ENCODE peak calls at places on chromosomes 16 and 17, in ten cellular contexts. I is WERI-Rb-1, R is A673, W is fibroblast of lung, F is upper lobe of right lung, S is ovary, K is A549, J is left lung, H is pancreas, C is tibial nerve. A is an unnamed sample.

GRCh38 chr16:80751167-80751566 is 53.2 kb downstream of the CDYL2 start:
- DNase-seq in I (no peak), R (peak), W (peak), F (no peak), S (no peak), K (no peak), J (no peak), H (no peak), C (no peak), A (peak)

GRCh38 chr17:61399131-61400057 is at the start of gene TBX2:
- DNase-seq in I (peak), R (no peak), W (peak), F (peak), S (peak), K (peak), J (peak), H (no peak), C (peak), A (peak)

GRCh38 chr17:59756236-59756818 is 48.9 kb downstream of the VMP1 start:
- DNase-seq in I (no peak), R (no peak), W (peak), F (no peak), S (no peak), K (peak), J (no peak), H (no peak), C (no peak), A (no peak)

GRCh38 chr17:34798581-34798980 is 162.7 kb downstream of the CCT6B start:
- DNase-seq in I (no peak), R (no peak), W (no peak), F (no peak), S (no peak), K (no peak), J (no peak), H (no peak), C (no peak), A (no peak)

GRCh38 chr17:79814966-79815835 is 18.3 kb upstream of the CBX8 start:
- DNase-seq in I (no peak), R (no peak), W (no peak), F (peak), S (peak), K (no peak), J (peak), H (peak), C (no peak), A (peak)

GRCh38 chr17:80645706-80646325 is 101.2 kb downstream of the RPTOR start:
- DNase-seq in I (no peak), R (no peak), W (no peak), F (no peak), S (no peak), K (no peak), J (no peak), H (no peak), C (no peak), A (no peak)

GRCh38 chr16:66324785-66325184 is 41.7 kb upstream of the CDH5 start:
- DNase-seq in I (peak), R (peak), W (no peak), F (no peak), S (no peak), K (peak), J (no peak), H (no peak), C (no peak), A (peak)

GRCh38 chr16:15652293-15653001 is 2.4 kb downstream of the NDE1 start:
- DNase-seq in I (no peak), R (no peak), W (peak), F (no peak), S (no peak), K (no peak), J (no peak), H (no peak), C (no peak), A (no peak)

GRCh38 chr16:50692999-50693781 is at the start of gene NOD2:
- DNase-seq in I (no peak), R (no peak), W (no peak), F (no peak), S (peak), K (peak), J (peak), H (no peak), C (no peak), A (peak)

GRCh38 chr17:8350339-8350738 is 10.7 kb downstream of the ODF4 start:
- DNase-seq in I (no peak), R (no peak), W (no peak), F (no peak), S (no peak), K (no peak), J (no peak), H (no peak), C (no peak), A (no peak)

GRCh38 chr17:54381482-54381881 is 519.2 kb upstream of the TOM1L1 start:
- DNase-seq in I (no peak), R (no peak), W (no peak), F (no peak), S (no peak), K (no peak), J (no peak), H (no peak), C (no peak), A (no peak)

GRCh38 chr16:50152386-50152806 is 710 bp upstream of the TENT4B start:
- DNase-seq in I (peak), R (no peak), W (peak), F (no peak), S (no peak), K (peak), J (peak), H (no peak), C (no peak), A (no peak)

GRCh38 chr16:2894231-2894630 is 11.2 kb downstream of the FLYWCH2 start:
- DNase-seq in I (no peak), R (no peak), W (no peak), F (no peak), S (no peak), K (no peak), J (no peak), H (no peak), C (no peak), A (no peak)

GRCh38 chr17:71759422-71760060 is 361.3 kb upstream of the SOX9 start:
- DNase-seq in I (no peak), R (no peak), W (peak), F (no peak), S (no peak), K (no peak), J (no peak), H (no peak), C (no peak), A (no peak)

GRCh38 chr17:71762526-71762925 is 358.3 kb upstream of the SOX9 start:
- DNase-seq in I (no peak), R (no peak), W (no peak), F (no peak), S (no peak), K (no peak), J (no peak), H (peak), C (no peak), A (no peak)

GRCh38 chr17:71757956-71758355 is 362.9 kb upstream of the SOX9 start:
- DNase-seq in I (no peak), R (no peak), W (no peak), F (no peak), S (no peak), K (no peak), J (no peak), H (no peak), C (no peak), A (no peak)

GRCh38 chr17:71757156-71757555 is 363.7 kb upstream of the SOX9 start:
- DNase-seq in I (no peak), R (no peak), W (peak), F (no peak), S (no peak), K (no peak), J (no peak), H (no peak), C (no peak), A (no peak)

GRCh38 chr17:71760062-71760720 is 360.6 kb upstream of the SOX9 start:
- DNase-seq in I (no peak), R (no peak), W (peak), F (no peak), S (no peak), K (no peak), J (no peak), H (no peak), C (no peak), A (no peak)
- TF ChIP-seq CTCF in I (no peak), R (peak), W (peak), F (no peak), S (no peak), K (peak), J (no peak), H (no peak), C (no peak), A (peak)

GRCh38 chr17:76501827-76502307 is 644 bp upstream of the RHBDF2 start:
- DNase-seq in I (no peak), R (no peak), W (no peak), F (no peak), S (peak), K (no peak), J (no peak), H (peak), C (no peak), A (peak)
- H3K4me3 ChIP-seq in I (no peak), R (peak), W (peak), F (peak), S (peak), K (peak), J (peak), H (peak), C (no peak), A (peak)

GRCh38 chr16:57616871-57617270 is 11.6 kb upstream of the ADGRG1 start:
- DNase-seq in I (no peak), R (no peak), W (no peak), F (peak), S (peak), K (no peak), J (peak), H (no peak), C (no peak), A (peak)
- H3K27ac ChIP-seq in I (no peak), R (no peak), W (no peak), F (no peak), S (no peak), K (peak), J (no peak), H (no peak), C (no peak), A (no peak)

DNA sequence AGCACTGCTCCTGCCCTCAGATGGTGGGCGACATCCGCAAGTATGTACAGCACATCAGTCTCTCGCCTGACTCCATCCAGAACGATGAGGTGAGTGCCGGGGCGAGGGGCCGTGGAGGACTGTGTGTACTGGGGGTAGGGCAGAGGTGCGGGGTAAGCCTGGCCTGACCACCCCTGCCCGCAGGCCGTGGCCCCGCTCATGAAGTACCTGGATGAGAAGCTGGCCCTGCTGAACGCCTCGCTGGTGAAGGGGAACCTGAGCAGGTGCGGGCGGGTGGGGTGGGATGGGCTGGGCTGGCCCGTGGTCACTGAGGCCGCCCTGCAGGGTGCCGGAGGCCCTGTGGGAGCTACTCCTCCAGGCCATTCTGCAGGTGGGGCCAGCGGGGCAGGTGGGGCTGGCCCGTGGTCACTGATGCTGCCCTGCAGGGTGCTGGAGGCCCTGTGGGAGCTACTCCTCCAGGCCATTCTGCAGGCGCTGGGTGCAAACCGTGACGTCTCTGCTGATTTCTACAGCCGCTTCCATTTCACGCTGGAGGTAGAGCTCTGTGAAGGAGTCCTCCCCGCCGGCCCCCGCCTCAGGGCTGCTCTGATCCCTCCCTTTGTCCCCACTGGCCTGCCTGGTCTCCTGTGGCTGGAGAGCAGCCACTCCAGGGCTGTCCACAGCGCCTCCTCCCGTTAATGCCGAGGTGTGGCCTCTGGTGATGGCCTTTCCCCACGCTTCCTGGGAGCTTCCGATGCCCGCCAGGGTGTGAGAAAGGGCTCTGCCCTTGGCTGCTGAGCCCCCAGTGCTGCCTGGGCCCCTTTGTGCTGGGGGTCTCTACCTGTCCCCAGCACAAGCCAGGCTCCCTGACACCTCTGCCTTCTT is 5.0 kb downstream of the TSR3 start:
- DNase-seq in I (peak), R (no peak), W (no peak), F (no peak), S (no peak), K (peak), J (no peak), H (no peak), C (no peak), A (no peak)
- TF ChIP-seq CTCF in I (peak), R (no peak), W (peak), F (no peak), S (no peak), K (peak), J (no peak), H (no peak), C (no peak), A (peak)

DNA sequence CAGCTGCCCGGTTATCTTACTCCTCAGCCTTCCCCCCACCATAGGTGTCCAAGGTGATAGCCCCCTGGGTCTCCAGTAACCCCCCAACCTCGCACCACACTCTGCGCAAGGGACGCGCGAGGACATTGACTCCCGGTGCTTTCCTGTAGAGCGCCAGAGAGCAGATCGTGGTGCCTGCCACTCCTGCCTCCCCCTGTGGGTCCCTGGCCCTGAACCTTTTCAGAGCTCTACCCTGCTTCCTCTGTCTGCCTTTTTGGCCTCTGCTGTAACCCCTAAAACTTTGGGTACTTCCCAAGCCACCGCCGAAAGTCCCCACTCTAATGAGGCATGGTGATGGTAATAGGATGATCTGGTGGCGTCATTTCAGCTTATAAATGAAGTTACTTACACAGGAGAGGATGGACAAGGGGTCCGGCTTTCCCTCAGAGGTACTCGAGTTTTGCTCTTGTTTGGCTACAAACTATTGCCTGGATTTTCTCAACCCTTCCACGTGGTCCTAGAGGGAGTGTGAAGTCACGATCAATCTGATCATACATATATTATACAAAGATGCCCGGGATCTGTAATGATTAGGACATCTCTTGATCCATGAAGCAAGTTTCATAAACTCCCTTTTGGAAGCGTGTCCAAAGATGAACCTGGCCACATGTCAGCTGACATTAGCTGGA is 2.1 kb upstream of the CDH11 start:
- DNase-seq in I (no peak), R (no peak), W (peak), F (no peak), S (no peak), K (no peak), J (no peak), H (no peak), C (no peak), A (peak)
- H3K4me3 ChIP-seq in I (peak), R (peak), W (peak), F (peak), S (peak), K (peak), J (peak), H (no peak), C (peak), A (peak)

DNA sequence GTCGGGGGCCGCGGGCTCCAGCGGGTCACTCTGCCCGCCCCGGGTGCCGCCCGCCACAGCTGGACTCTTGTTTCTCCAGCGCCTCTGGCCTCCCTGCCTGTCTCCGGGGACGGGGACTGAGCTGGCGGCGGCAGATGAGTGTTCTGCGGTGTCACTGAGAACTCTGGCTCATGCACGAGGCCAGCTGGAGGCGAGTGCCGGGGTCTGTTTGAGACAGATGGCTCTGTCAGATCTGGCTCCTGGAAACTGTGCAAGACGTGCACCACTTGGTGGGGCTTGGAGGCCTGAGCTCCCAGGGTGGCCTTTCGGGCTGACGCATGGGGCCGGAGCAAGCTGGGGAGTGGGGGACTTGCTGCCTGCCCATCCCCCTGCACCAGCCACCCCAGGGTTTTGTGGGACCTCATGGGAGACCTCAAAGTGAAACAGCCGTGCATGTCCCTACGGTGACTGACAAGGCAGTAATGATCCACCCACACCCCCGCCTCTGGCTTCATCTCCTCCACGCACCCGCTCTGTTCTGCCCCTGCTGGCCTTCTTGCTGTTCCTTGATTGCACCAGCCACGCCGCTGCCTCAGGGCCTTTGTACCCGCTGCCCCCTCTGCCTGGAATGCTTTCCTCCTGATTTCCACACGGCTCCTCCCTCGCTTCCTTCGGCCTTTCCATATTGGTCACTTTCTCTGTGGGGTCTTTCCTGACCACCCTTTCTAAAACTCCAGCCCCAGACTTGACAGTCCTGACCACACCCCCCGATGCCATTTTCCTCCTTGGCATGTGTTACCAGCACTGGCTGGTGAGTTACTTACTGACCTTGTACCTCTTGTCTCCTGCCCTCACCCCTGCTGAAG is 174.9 kb upstream of the CIBAR2 start:
- DNase-seq in I (peak), R (no peak), W (peak), F (no peak), S (no peak), K (no peak), J (no peak), H (no peak), C (peak), A (no peak)
- H3K27ac ChIP-seq in I (peak), R (no peak), W (peak), F (no peak), S (no peak), K (no peak), J (no peak), H (no peak), C (peak), A (peak)

GRCh38 chr17:56000411-56000810 is 152.9 kb upstream of the ANKFN1 start:
- DNase-seq in I (no peak), R (no peak), W (no peak), F (no peak), S (no peak), K (no peak), J (no peak), H (no peak), C (no peak), A (no peak)
- TF ChIP-seq CTCF in I (no peak), R (no peak), W (no peak), F (no peak), S (no peak), K (no peak), J (no peak), H (no peak), C (no peak), A (no peak)

GRCh38 chr17:74426551-74427047 is 5.3 kb upstream of the GPRC5C start:
- DNase-seq in I (no peak), R (no peak), W (no peak), F (no peak), S (no peak), K (no peak), J (no peak), H (no peak), C (no peak), A (peak)
- H3K4me3 ChIP-seq in I (no peak), R (no peak), W (no peak), F (no peak), S (no peak), K (no peak), J (no peak), H (no peak), C (no peak), A (no peak)